ENCODE peak calls at places on chromosomes 5 and 9, in four cellular contexts. U, V, H and N are unnamed samples.

GRCh38 chr9:22622823-22623222 is 176.2 kb downstream of the DMRTA1 start:
- DNase-seq in U (no peak), V (no peak), H (no peak), N (no peak)

GRCh38 chr5:1748845-1749244 is 50.8 kb downstream of the MRPL36 start:
- DNase-seq in U (no peak), V (no peak), H (no peak), N (no peak)

GRCh38 chr5:92885950-92886349 is 695.1 kb downstream of the NR2F1-AS1 start:
- DNase-seq in U (no peak), V (no peak), H (no peak), N (no peak)

GRCh38 chr5:123144096-123144495 is 55.1 kb downstream of the PRDM6 start:
- DNase-seq in U (no peak), V (no peak), H (no peak), N (no peak)

GRCh38 chr9:124122813-124123462 is 111.4 kb downstream of the LHX2 start:
- DNase-seq in U (no peak), V (no peak), H (no peak), N (no peak)

GRCh38 chr5:21154526-21154925 is 1166.5 kb upstream of the CDH18 start:
- DNase-seq in U (no peak), V (peak; percentile 3), H (no peak), N (no peak)

GRCh38 chr5:4511996-4512656 is 628.0 kb upstream of the ADAMTS16 start:
- DNase-seq in U (no peak), V (no peak), H (no peak), N (peak; percentile 81)

GRCh38 chr5:38069360-38069759 is 189.0 kb upstream of the EGFLAM start:
- DNase-seq in U (peak; percentile 72), V (no peak), H (no peak), N (no peak)

GRCh38 chr9:469672-470040 is 255.0 kb downstream of the DOCK8 start:
- DNase-seq in U (peak; percentile 50), V (no peak), H (peak; percentile 36), N (no peak)

GRCh38 chr5:86979801-86980510 is 287.7 kb upstream of the RASA1 start:
- DNase-seq in U (no peak), V (peak; percentile 3), H (peak; percentile 6), N (no peak)

GRCh38 chr5:73028991-73029540 is 73.2 kb downstream of the FCHO2 start:
- DNase-seq in U (no peak), V (no peak), H (no peak), N (no peak)

GRCh38 chr5:96692436-96692835 is 30.3 kb downstream of the CAST start:
- DNase-seq in U (no peak), V (no peak), H (no peak), N (no peak)

GRCh38 chr5:173327948-173328895 is at the start of gene STC2:
- DNase-seq in U (no peak), V (no peak), H (peak; percentile 94), N (peak; percentile 98)

GRCh38 chr5:2310946-2311345 is 428.2 kb upstream of the IRX4 start:
- DNase-seq in U (no peak), V (no peak), H (no peak), N (no peak)

GRCh38 chr5:76718880-76719279 is 3.0 kb downstream of the F2R start:
- DNase-seq in U (no peak), V (no peak), H (no peak), N (no peak)

GRCh38 chr5:33275921-33276705 is 164.7 kb upstream of the TARS1 start:
- DNase-seq in U (no peak), V (peak; percentile 53), H (no peak), N (no peak)

GRCh38 chr5:145752947-145753346 is 82.2 kb downstream of the PRELID2 start:
- DNase-seq in U (no peak), V (peak; percentile 55), H (no peak), N (no peak)

GRCh38 chr5:1277331-1277730 is 17.5 kb downstream of the TERT start:
- DNase-seq in U (no peak), V (no peak), H (no peak), N (no peak)

GRCh38 chr9:136349546-136349945 is 14.0 kb downstream of the DNLZ start:
- DNase-seq in U (no peak), V (no peak), H (no peak), N (no peak)

GRCh38 chr9:116806075-116806474 is 119.0 kb downstream of the TRIM32 start:
- DNase-seq in U (no peak), V (peak; percentile 13), H (no peak), N (no peak)

GRCh38 chr5:135486131-135486530 is 34.0 kb upstream of the TIFAB start:
- DNase-seq in U (no peak), V (no peak), H (no peak), N (no peak)

GRCh38 chr5:135488727-135489465 is 36.7 kb upstream of the TIFAB start:
- DNase-seq in U (no peak), V (peak; percentile 12), H (no peak), N (no peak)

GRCh38 chr5:135489466-135490244 is 37.5 kb upstream of the TIFAB start:
- DNase-seq in U (no peak), V (no peak), H (no peak), N (no peak)

GRCh38 chr5:135486679-135487395 is 34.7 kb upstream of the TIFAB start:
- DNase-seq in U (no peak), V (no peak), H (no peak), N (no peak)

GRCh38 chr5:135487839-135488514 is 35.8 kb upstream of the TIFAB start:
- DNase-seq in U (no peak), V (no peak), H (no peak), N (no peak)
- TF ChIP-seq CTCF in U (no peak), V (peak; percentile 12), H (no peak), N (no peak)

GRCh38 chr5:8864053-8864452 is 681.8 kb downstream of the SEMA5A start:
- DNase-seq in U (no peak), V (no peak), H (no peak), N (no peak)
- TF ChIP-seq CTCF in U (peak; percentile 10), V (peak; percentile 26), H (peak; percentile 53), N (peak; percentile 45)

DNA sequence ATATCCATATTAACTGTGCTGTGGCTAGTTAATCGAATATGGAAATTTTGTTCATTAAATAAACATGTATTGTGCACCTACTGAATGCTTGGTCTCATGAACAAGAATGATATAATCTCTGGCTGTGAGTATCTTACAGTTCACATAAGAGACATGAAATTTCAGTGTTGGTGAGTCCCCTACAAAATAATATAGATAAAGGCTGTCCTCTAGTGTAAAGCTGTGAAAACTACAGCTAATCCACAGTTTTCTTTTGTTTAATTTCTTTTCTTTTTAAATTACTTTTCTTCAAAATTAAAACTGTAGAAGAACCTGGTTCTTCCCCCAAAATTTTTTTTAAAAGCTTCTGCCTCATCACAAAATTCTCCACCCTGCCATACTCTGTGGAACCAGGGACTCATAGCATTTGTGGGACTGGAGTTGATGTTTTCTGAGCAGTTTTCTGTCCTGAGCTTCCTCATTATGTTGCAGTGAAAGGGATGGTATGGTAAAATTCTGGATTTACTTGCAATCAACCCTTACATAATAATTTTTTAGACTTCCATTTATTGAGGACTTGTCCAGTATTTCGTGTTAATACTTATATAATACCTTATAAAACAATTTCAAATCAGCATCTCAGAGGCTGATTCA is 135.0 kb downstream of the STK32A start:
- DNase-seq in U (no peak), V (no peak), H (no peak), N (no peak)
- TF ChIP-seq CTCF in U (peak; percentile 13), V (peak; percentile 54), H (no peak), N (peak; percentile 96)

GRCh38 chr9:96453625-96454024 is 3.7 kb downstream of the HABP4 start:
- DNase-seq in U (no peak), V (peak; percentile 53), H (no peak), N (no peak)
- TF ChIP-seq CTCF in U (peak; percentile 55), V (peak; percentile 91), H (no peak), N (peak; percentile 79)

DNA sequence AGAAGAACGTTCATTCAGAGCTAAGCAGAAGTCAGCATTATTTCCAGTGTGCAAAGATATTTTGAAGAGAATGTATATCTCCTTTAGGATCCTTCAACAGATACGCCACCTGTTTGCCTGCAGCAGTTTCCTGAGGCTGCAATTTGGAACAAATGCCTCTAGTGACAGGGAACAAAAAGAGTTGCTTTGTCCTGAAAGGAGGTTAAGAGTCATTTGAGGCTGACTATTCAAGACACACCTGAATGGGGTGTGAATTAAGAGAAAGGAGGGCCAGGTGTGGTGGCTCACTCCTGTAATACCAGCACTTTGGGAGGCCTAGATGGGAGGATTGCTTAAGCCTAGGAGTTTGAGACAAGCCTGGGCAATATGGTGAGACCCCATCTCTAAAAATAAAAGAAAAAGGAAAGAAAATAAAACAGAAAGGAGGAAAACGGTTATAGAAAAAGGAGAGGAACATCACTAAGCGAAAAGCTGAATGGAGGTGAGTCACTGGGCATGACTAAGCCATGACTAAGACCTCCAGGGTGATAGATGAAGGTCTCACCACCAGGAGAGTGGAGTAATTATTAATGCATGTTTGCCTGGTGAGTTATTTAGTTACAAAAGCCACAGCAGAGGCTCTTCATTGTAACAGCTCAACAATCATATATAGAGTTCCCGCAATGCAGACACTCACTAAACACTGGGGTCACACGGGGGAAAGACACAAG is 255.2 kb upstream of the TNC start:
- DNase-seq in U (no peak), V (peak; percentile 98), H (peak; percentile 12), N (no peak)
- TF ChIP-seq CTCF in U (no peak), V (no peak), H (no peak), N (peak; percentile 41)

DNA sequence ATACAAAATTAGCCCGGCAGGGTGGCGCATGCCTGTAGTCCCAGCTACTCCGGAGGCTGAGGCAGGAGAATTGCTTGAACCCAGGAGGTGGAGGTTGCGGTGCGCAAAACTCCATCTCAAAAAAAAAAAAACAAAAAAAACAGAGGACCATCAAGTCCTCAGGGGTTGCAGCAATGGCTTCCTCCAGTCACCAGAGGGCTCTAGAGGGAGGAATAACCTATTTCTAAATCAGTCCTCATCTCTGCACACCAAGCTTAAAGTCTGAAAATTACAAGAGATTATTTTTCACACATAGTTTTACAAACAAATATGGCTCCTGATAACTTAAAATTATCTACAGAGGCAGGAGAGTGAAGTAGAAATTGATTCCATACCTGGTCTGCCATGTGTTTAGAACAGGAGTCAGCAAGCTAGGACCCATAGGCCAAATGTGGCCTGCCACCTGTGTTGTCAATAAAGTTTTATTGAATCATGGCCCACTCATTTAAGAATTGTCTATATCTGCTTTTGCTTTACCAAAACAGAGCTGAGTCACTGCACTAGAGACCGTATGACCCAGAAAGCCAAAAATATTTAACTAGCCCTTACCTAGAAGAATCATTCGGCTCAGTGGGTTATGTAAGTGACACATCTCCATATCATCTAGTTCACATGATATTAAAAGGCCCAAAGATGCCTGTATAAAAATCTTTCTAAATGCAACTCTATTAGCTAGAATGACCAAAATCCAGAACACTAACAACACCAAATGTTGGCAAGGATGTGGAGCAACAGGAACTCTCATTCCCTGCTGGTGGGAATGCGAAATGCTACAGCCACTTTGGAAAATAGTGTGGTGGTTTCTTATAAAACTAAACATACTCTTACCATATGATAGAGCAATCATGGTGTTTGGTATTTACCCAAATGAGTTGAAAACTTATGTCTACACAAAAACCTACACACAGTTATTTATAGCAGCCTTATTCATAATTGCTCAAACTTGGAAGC is 207.7 kb downstream of the FRMD3 start:
- DNase-seq in U (no peak), V (no peak), H (no peak), N (no peak)
- TF ChIP-seq CTCF in U (no peak), V (peak; percentile 2), H (no peak), N (peak; percentile 30)